ENCODE peak calls at places on chromosome 5, in six cellular contexts. One of them, this sample, is unnamed.

GRCh38 chr5:170464280-170465127 is 39.3 kb upstream of the KCNIP1 start:
- DNase-seq in A549: no peak
- DNase-seq in endothelial cell of umbilical vein: no peak
- DNase-seq in WTC11: no peak
- DNase-seq in H1: no peak
- DNase-seq in HepG2: peak
- DNase-seq in this sample: no peak

GRCh38 chr5:58262226-58262625 is 197.7 kb downstream of the PLK2 start:
- DNase-seq in A549: no peak
- DNase-seq in endothelial cell of umbilical vein: no peak
- DNase-seq in WTC11: no peak
- DNase-seq in H1: no peak
- DNase-seq in HepG2: no peak
- DNase-seq in this sample: no peak

GRCh38 chr5:60350794-60351193 is 349.2 kb downstream of the DEPDC1B start:
- DNase-seq in A549: no peak
- DNase-seq in endothelial cell of umbilical vein: no peak
- DNase-seq in WTC11: no peak
- DNase-seq in H1: no peak
- DNase-seq in HepG2: no peak
- DNase-seq in this sample: no peak

GRCh38 chr5:44332360-44332971 is 56.8 kb downstream of the FGF10 start:
- DNase-seq in A549: peak
- DNase-seq in endothelial cell of umbilical vein: peak
- DNase-seq in WTC11: peak
- DNase-seq in H1: no peak
- DNase-seq in HepG2: peak
- DNase-seq in this sample: peak

GRCh38 chr5:68460147-68460760 is 244.7 kb downstream of the PIK3R1 start:
- DNase-seq in A549: peak
- DNase-seq in endothelial cell of umbilical vein: peak
- DNase-seq in WTC11: no peak
- DNase-seq in H1: no peak
- DNase-seq in HepG2: peak
- DNase-seq in this sample: peak

GRCh38 chr5:146441896-146442295 is 5.2 kb upstream of the TCERG1 start:
- DNase-seq in A549: no peak
- DNase-seq in endothelial cell of umbilical vein: no peak
- DNase-seq in WTC11: no peak
- DNase-seq in H1: no peak
- DNase-seq in HepG2: no peak
- DNase-seq in this sample: no peak

GRCh38 chr5:81650992-81651391 is 99.9 kb downstream of the SSBP2 start:
- DNase-seq in A549: no peak
- DNase-seq in endothelial cell of umbilical vein: peak
- DNase-seq in WTC11: no peak
- DNase-seq in H1: no peak
- DNase-seq in HepG2: no peak
- DNase-seq in this sample: no peak

GRCh38 chr5:149731332-149731616 is 1.2 kb downstream of the PPARGC1B start:
- DNase-seq in A549: no peak
- DNase-seq in endothelial cell of umbilical vein: no peak
- DNase-seq in WTC11: peak
- DNase-seq in H1: no peak
- DNase-seq in HepG2: no peak
- DNase-seq in this sample: no peak

GRCh38 chr5:132592521-132592920 is 35.7 kb downstream of the RAD50 start:
- DNase-seq in A549: no peak
- DNase-seq in endothelial cell of umbilical vein: no peak
- DNase-seq in WTC11: no peak
- DNase-seq in H1: no peak
- DNase-seq in HepG2: peak
- DNase-seq in this sample: no peak

GRCh38 chr5:5304361-5305035 is 118.0 kb upstream of the ICE1 start:
- DNase-seq in A549: no peak
- DNase-seq in endothelial cell of umbilical vein: no peak
- DNase-seq in WTC11: no peak
- DNase-seq in H1: no peak
- DNase-seq in HepG2: no peak
- DNase-seq in this sample: no peak

GRCh38 chr5:177565046-177565445 is 10.7 kb upstream of the FAM193B start:
- DNase-seq in A549: no peak
- DNase-seq in endothelial cell of umbilical vein: no peak
- DNase-seq in WTC11: no peak
- DNase-seq in H1: no peak
- DNase-seq in HepG2: no peak
- DNase-seq in this sample: no peak
- TF ChIP-seq JUN in A549: no peak
- TF ChIP-seq JUN in endothelial cell of umbilical vein: no peak
- TF ChIP-seq JUN in WTC11: no peak
- TF ChIP-seq JUN in H1: no peak
- TF ChIP-seq JUN in HepG2: no peak
- TF ChIP-seq JUN in this sample: no peak

GRCh38 chr5:118043531-118043930 is 944.8 kb downstream of the DTWD2 start:
- DNase-seq in A549: no peak
- DNase-seq in endothelial cell of umbilical vein: no peak
- DNase-seq in WTC11: no peak
- DNase-seq in H1: no peak
- DNase-seq in HepG2: no peak
- DNase-seq in this sample: no peak

GRCh38 chr5:118044169-118044568 is 944.2 kb downstream of the DTWD2 start:
- DNase-seq in A549: no peak
- DNase-seq in endothelial cell of umbilical vein: no peak
- DNase-seq in WTC11: no peak
- DNase-seq in H1: no peak
- DNase-seq in HepG2: no peak
- DNase-seq in this sample: no peak

GRCh38 chr5:118040496-118040895 is 947.9 kb downstream of the DTWD2 start:
- DNase-seq in A549: no peak
- DNase-seq in endothelial cell of umbilical vein: no peak
- DNase-seq in WTC11: no peak
- DNase-seq in H1: no peak
- DNase-seq in HepG2: no peak
- DNase-seq in this sample: no peak

GRCh38 chr5:118042076-118042475 is 946.3 kb downstream of the DTWD2 start:
- DNase-seq in A549: no peak
- DNase-seq in endothelial cell of umbilical vein: no peak
- DNase-seq in WTC11: no peak
- DNase-seq in H1: no peak
- DNase-seq in HepG2: no peak
- DNase-seq in this sample: no peak
- TF ChIP-seq JUN in A549: no peak
- TF ChIP-seq JUN in endothelial cell of umbilical vein: no peak
- TF ChIP-seq JUN in WTC11: no peak
- TF ChIP-seq JUN in H1: no peak
- TF ChIP-seq JUN in HepG2: no peak
- TF ChIP-seq JUN in this sample: no peak

GRCh38 chr5:53381-54174 is 38.4 kb upstream of the PLEKHG4B start:
- DNase-seq in A549: peak
- DNase-seq in endothelial cell of umbilical vein: no peak
- DNase-seq in WTC11: peak
- DNase-seq in H1: peak
- DNase-seq in HepG2: no peak
- DNase-seq in this sample: peak

GRCh38 chr5:51500-51823 is 40.5 kb upstream of the PLEKHG4B start:
- DNase-seq in A549: no peak
- DNase-seq in endothelial cell of umbilical vein: no peak
- DNase-seq in WTC11: no peak
- DNase-seq in H1: no peak
- DNase-seq in HepG2: no peak
- DNase-seq in this sample: no peak

GRCh38 chr5:50724-51499 is 41.1 kb upstream of the PLEKHG4B start:
- DNase-seq in A549: no peak
- DNase-seq in endothelial cell of umbilical vein: no peak
- DNase-seq in WTC11: no peak
- DNase-seq in H1: no peak
- DNase-seq in HepG2: no peak
- DNase-seq in this sample: no peak

GRCh38 chr5:49953-50544 is 41.9 kb upstream of the PLEKHG4B start:
- DNase-seq in A549: no peak
- DNase-seq in endothelial cell of umbilical vein: no peak
- DNase-seq in WTC11: no peak
- DNase-seq in H1: no peak
- DNase-seq in HepG2: no peak
- DNase-seq in this sample: no peak

DNA sequence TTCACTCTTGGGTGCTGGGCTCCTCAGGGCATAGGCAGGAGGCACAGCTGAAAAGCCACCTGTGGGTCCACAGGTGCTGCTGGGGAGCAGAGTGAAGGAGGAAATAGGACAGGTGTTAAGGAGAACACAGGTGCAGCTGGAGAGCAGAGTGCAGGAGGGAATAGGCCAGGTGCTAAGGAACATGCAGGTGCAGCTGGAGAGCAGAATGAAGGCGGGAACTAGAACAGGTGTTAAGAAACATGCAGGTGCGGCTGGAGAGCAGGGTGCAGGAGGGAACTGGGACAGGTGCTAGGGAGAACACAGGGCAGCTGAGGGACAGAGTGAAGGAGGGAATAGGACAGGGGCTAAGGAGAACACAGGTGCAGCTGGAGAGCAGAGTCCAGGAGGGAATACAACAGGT is 43.8 kb upstream of the PLEKHG4B start:
- DNase-seq in A549: no peak
- DNase-seq in endothelial cell of umbilical vein: no peak
- DNase-seq in WTC11: no peak
- DNase-seq in H1: no peak
- DNase-seq in HepG2: no peak
- DNase-seq in this sample: no peak
- TF ChIP-seq JUN in A549: no peak
- TF ChIP-seq JUN in endothelial cell of umbilical vein: no peak
- TF ChIP-seq JUN in WTC11: no peak
- TF ChIP-seq JUN in H1: no peak
- TF ChIP-seq JUN in HepG2: no peak
- TF ChIP-seq JUN in this sample: no peak

GRCh38 chr5:112685929-112686328 is 51.8 kb upstream of the APC start:
- DNase-seq in A549: no peak
- DNase-seq in endothelial cell of umbilical vein: no peak
- DNase-seq in WTC11: no peak
- DNase-seq in H1: no peak
- DNase-seq in HepG2: no peak
- DNase-seq in this sample: no peak

GRCh38 chr5:112684737-112685136 is 52.9 kb upstream of the APC start:
- DNase-seq in A549: no peak
- DNase-seq in endothelial cell of umbilical vein: no peak
- DNase-seq in WTC11: no peak
- DNase-seq in H1: no peak
- DNase-seq in HepG2: no peak
- DNase-seq in this sample: no peak

GRCh38 chr5:112684121-112684520 is 53.6 kb upstream of the APC start:
- DNase-seq in A549: no peak
- DNase-seq in endothelial cell of umbilical vein: no peak
- DNase-seq in WTC11: no peak
- DNase-seq in H1: no peak
- DNase-seq in HepG2: no peak
- DNase-seq in this sample: no peak

GRCh38 chr5:112686675-112687074 is 51.0 kb upstream of the APC start:
- DNase-seq in A549: no peak
- DNase-seq in endothelial cell of umbilical vein: no peak
- DNase-seq in WTC11: no peak
- DNase-seq in H1: no peak
- DNase-seq in HepG2: no peak
- DNase-seq in this sample: no peak

DNA sequence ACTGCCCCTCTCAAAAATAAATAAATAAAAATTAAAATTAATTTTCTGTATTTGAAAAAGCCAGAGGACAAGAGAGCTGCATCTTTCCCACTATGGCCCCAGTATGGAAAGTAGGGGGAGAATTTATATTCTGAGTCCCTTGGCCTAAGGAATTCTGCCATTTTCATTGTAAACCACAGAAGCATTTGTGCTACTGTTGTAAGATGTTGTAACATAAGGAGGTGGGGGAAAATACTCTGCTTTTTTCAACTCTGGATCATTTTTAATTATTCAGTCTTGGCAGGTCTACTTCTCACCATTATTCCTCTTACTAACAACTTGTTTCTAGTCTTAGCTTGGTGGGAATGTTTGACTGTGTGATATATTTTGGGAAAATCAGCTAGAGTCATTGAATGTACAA is 52.3 kb upstream of the APC start:
- DNase-seq in A549: no peak
- DNase-seq in endothelial cell of umbilical vein: no peak
- DNase-seq in WTC11: no peak
- DNase-seq in H1: no peak
- DNase-seq in HepG2: no peak
- DNase-seq in this sample: no peak
- TF ChIP-seq JUN in A549: no peak
- TF ChIP-seq JUN in endothelial cell of umbilical vein: no peak
- TF ChIP-seq JUN in WTC11: no peak
- TF ChIP-seq JUN in H1: no peak
- TF ChIP-seq JUN in HepG2: no peak
- TF ChIP-seq JUN in this sample: no peak

DNA sequence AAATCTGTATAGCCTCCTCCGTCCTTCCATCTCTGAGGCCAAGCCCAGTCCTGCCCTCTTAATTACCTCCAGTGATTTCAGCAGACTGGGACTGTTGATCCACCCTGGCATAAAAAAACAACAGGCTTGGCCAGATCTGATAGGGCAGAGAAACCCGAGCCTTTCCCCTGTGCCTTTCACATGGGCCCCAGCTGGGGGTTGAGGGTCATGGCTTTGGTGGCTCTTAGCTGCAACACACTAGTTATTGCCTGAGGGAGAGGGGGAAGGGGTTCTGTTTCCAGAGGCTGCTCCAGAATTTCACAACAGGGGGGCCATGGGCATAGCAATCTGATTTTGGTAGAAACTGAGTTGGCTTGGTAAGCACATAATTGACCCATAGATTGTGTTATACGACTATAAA is 21.2 kb upstream of the PANK3 start:
- DNase-seq in A549: no peak
- DNase-seq in endothelial cell of umbilical vein: no peak
- DNase-seq in WTC11: peak
- DNase-seq in H1: no peak
- DNase-seq in HepG2: peak
- DNase-seq in this sample: no peak
- TF ChIP-seq JUN in A549: no peak
- TF ChIP-seq JUN in endothelial cell of umbilical vein: no peak
- TF ChIP-seq JUN in WTC11: no peak
- TF ChIP-seq JUN in H1: no peak
- TF ChIP-seq JUN in HepG2: no peak
- TF ChIP-seq JUN in this sample: no peak

DNA sequence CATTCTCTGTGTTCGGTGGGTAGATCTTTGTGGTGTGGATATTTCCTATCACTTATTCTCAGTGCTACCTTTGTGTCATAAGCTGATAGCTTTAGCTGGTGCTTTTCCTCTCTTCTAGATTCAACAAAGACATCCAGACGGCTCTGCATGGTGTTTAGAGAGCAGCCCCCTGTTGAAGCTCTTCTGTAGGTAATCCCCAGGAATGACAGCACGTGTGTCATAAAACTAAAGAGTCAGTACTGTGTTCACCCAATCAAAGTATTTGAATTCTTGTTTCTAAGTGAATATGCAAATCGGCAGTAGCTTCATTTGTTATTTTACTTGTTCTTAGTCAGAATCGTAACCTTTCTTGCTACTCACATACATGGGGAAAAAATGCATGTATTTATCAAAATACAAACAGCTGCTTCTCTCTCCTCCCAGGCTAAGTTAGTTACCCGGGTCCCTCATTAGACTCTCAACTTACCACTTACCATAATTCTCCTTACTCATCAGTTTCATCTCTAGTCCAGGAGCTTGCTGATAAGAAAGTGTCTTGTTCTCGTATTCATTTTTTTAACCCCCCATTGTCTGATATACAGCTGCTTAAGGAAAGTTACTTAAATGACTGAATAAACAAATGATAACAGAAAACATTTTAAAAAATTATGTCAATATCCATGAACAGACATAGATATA is 1696.0 kb upstream of the WWC1 start:
- DNase-seq in A549: no peak
- DNase-seq in endothelial cell of umbilical vein: no peak
- DNase-seq in WTC11: no peak
- DNase-seq in H1: no peak
- DNase-seq in HepG2: no peak
- DNase-seq in this sample: no peak
- TF ChIP-seq JUN in A549: no peak
- TF ChIP-seq JUN in endothelial cell of umbilical vein: no peak
- TF ChIP-seq JUN in WTC11: no peak
- TF ChIP-seq JUN in H1: no peak
- TF ChIP-seq JUN in HepG2: no peak
- TF ChIP-seq JUN in this sample: no peak